ENCODE peak calls at places on chromosomes 3 and 15, in nine cellular contexts. M is GM23338, V is heart right ventricle, A is PC-9, U is pancreas, F is heart left ventricle, G is thyroid gland, K is transverse colon, Y is lung. S is an unnamed sample.

GRCh38 chr3:101091489-101091888 is 98.3 kb upstream of the ABI3BP start:
- DNase-seq in M (peak; percentile 60), V (no peak), A (no peak), U (no peak), F (no peak), G (no peak), K (no peak), Y (no peak), S (no peak)

GRCh38 chr15:58463815-58464697 is 32.3 kb downstream of the LIPC start:
- DNase-seq in M (no peak), V (no peak), A (no peak), U (no peak), F (no peak), G (no peak), K (no peak), Y (no peak), S (no peak)

GRCh38 chr3:172467170-172467824 is 19.0 kb upstream of the GHSR start:
- DNase-seq in M (no peak), V (no peak), A (peak; percentile 38), U (no peak), F (no peak), G (no peak), K (no peak), Y (no peak), S (no peak)

GRCh38 chr15:79257454-79257853 is 25.1 kb upstream of the ANKRD34C start:
- DNase-seq in M (no peak), V (no peak), A (no peak), U (no peak), F (no peak), G (no peak), K (no peak), Y (no peak), S (no peak)

GRCh38 chr3:154060606-154061380 is 60.4 kb upstream of the ARHGEF26 start:
- DNase-seq in M (peak; percentile 59), V (no peak), A (no peak), U (no peak), F (no peak), G (no peak), K (no peak), Y (no peak), S (no peak)

GRCh38 chr3:64343692-64344440 is 118.6 kb upstream of the PRICKLE2 start:
- DNase-seq in M (no peak), V (no peak), A (no peak), U (no peak), F (no peak), G (no peak), K (no peak), Y (no peak), S (no peak)

GRCh38 chr3:107894998-107895397 is 195.8 kb downstream of the CD47 start:
- DNase-seq in M (no peak), V (no peak), A (no peak), U (no peak), F (no peak), G (no peak), K (no peak), Y (no peak), S (no peak)

GRCh38 chr3:45381168-45381852 is 7.1 kb upstream of the LARS2 start:
- DNase-seq in M (peak; percentile 17), V (no peak), A (no peak), U (no peak), F (peak; percentile 41), G (no peak), K (peak; percentile 38), Y (no peak), S (peak; percentile 15)

GRCh38 chr3:42530073-42530472 is 27.6 kb downstream of the VIPR1 start:
- DNase-seq in M (no peak), V (no peak), A (no peak), U (no peak), F (no peak), G (no peak), K (no peak), Y (no peak), S (no peak)

GRCh38 chr15:31274496-31275330 is 51.9 kb upstream of the KLF13 start:
- DNase-seq in M (no peak), V (no peak), A (no peak), U (no peak), F (peak; percentile 14), G (no peak), K (no peak), Y (no peak), S (no peak)

GRCh38 chr15:92845109-92845508 is 55.0 kb upstream of the CHD2 start:
- DNase-seq in M (no peak), V (no peak), A (no peak), U (no peak), F (no peak), G (no peak), K (no peak), Y (no peak), S (no peak)

GRCh38 chr3:132659370-132660055 is at the start of gene ACAD11:
- DNase-seq in M (peak; percentile 75), V (peak; percentile 70), A (peak; percentile 69), U (peak; percentile 86), F (peak; percentile 80), G (peak; percentile 81), K (peak; percentile 70), Y (peak; percentile 82), S (peak; percentile 71)

GRCh38 chr3:33645060-33645841 is 72.8 kb downstream of the CLASP2 start:
- DNase-seq in M (peak; percentile 59), V (no peak), A (no peak), U (no peak), F (no peak), G (no peak), K (no peak), Y (no peak), S (no peak)

GRCh38 chr3:177190701-177191100 is 6.6 kb downstream of the TBL1XR1 start:
- DNase-seq in M (no peak), V (no peak), A (no peak), U (no peak), F (no peak), G (no peak), K (no peak), Y (no peak), S (no peak)

GRCh38 chr3:65914740-65915366 is 123.9 kb downstream of the MAGI1 start:
- DNase-seq in M (peak; percentile 41), V (no peak), A (no peak), U (no peak), F (no peak), G (no peak), K (no peak), Y (no peak), S (no peak)

GRCh38 chr3:188807002-188807401 is 364.8 kb upstream of the TPRG1 start:
- DNase-seq in M (peak; percentile 9), V (no peak), A (no peak), U (no peak), F (no peak), G (no peak), K (no peak), Y (no peak), S (no peak)

GRCh38 chr3:12155833-12156232 is 2.9 kb downstream of the TIMP4 start:
- DNase-seq in M (no peak), V (no peak), A (peak; percentile 59), U (no peak), F (no peak), G (no peak), K (no peak), Y (no peak), S (no peak)

DNA sequence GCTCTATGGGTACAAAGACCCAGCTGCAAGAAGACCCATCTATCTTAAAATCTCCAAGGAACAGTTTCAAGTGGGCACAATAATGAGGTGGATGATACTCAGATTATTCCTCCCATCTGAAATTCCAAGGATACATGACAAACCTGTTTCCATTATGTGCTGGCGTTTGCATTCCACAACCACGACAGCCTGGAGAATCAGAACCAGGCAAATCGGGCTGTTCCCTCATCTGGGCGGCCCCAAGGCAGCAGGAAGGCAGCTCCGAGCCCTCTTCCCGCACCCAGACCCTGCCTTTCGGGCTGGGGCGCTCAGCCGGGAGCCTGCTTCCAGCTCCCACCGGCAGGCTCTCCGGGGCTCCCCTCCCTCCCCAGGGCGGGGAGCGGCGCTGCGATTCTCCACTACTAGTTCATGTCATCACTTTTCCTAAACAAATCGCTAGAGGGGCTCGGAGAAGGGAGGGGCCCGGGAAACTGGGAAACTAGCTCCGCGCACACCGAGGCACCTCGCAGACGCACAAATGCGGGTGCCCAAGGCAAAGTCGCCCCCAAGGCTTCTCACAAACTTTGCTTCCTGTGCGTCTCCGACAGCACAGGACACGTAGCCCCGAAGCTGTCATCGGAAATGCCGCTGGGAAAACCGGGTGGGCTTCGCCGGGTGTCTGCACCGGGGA is at the start of gene MGLL:
- DNase-seq in M (peak; percentile 53), V (peak; percentile 55), A (peak; percentile 50), U (no peak), F (peak; percentile 60), G (peak; percentile 15), K (peak; percentile 59), Y (no peak), S (peak; percentile 49)
- H3K27me3 ChIP-seq in M (peaks cover 29% of the 10 kb centered on the region), V (no peaks in the 10 kb centered on the region), A (no peaks in the 10 kb centered on the region), U (no peaks in the 10 kb centered on the region), F (no peaks in the 10 kb centered on the region), G (no peaks in the 10 kb centered on the region), K (no peaks in the 10 kb centered on the region), Y (no peaks in the 10 kb centered on the region), S (no peaks in the 10 kb centered on the region)

DNA sequence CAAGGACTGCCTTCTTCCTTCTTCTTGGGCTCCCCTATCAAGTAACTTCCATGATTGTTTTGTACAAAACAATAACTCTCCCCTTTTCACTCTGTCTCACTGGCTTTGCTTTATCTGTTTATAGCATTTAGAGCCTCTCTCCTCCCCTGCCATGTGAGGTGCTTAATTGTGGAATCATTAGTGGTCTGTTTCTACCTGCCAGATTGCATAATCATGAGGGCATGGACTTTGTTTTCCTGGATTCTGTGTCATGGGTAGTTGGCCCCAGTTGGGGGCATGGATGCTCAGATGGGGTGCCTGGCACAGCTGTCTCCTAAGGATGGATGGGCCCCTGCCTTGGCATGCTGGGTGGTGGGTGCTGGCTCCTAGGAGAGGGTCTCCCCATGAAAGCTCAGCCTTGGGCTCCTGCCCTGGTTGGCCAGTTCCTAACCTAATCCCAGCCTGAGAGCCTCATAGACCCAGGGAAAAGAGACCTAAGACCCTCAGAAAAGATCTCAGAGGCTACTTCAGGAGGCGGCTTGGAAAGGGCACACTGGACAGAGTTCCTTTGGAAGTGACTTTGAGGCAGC is 8.0 kb upstream of the CTXND1 start:
- DNase-seq in M (no peak), V (no peak), A (no peak), U (no peak), F (no peak), G (no peak), K (no peak), Y (no peak), S (no peak)
- H3K27me3 ChIP-seq in M (no peaks in the 10 kb centered on the region), V (no peaks in the 10 kb centered on the region), A (peaks cover 74% of the 10 kb centered on the region), U (no peaks in the 10 kb centered on the region), F (peaks cover 18% of the 10 kb centered on the region), G (no peaks in the 10 kb centered on the region), K (peaks cover 38% of the 10 kb centered on the region), Y (no peaks in the 10 kb centered on the region), S (peaks cover 71% of the 10 kb centered on the region)

DNA sequence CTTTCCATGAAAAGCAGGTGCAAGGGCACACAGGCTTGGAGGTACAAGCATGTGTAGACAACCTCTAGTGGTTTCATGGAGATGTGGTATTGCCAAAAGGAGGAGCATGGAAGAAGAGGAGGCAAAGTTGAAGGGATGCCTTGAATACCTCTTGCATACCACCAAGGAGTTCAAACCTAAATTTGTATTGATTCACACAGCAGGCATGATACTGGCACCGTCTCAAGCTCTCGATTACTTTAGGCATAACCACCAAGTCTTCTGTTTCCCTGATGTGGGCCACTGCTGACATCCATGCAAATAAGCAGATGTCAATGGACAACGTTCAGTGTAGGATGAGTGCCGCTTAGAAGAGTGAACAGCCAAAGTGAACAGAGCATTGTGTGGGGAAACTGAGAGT is 87.1 kb downstream of the SCN11A start:
- DNase-seq in M (no peak), V (no peak), A (no peak), U (no peak), F (no peak), G (no peak), K (no peak), Y (no peak), S (no peak)
- H3K27me3 ChIP-seq in M (no peaks in the 10 kb centered on the region), V (no peaks in the 10 kb centered on the region), A (peaks cover 41% of the 10 kb centered on the region), U (no peaks in the 10 kb centered on the region), F (no peaks in the 10 kb centered on the region), G (no peaks in the 10 kb centered on the region), K (no peaks in the 10 kb centered on the region), Y (no peaks in the 10 kb centered on the region), S (no peaks in the 10 kb centered on the region)

GRCh38 chr3:181730934-181731333 is 19.2 kb downstream of the SOX2 start:
- DNase-seq in M (peak; percentile 55), V (no peak), A (no peak), U (no peak), F (no peak), G (no peak), K (no peak), Y (no peak), S (no peak)
- H3K27me3 ChIP-seq in M (peaks cover 62% of the 10 kb centered on the region), V (peaks cover 26% of the 10 kb centered on the region), A (peaks cover 21% of the 10 kb centered on the region), U (peaks cover 10% of the 10 kb centered on the region), F (peaks cover 78% of the 10 kb centered on the region), G (peaks cover 17% of the 10 kb centered on the region), K (peaks cover 67% of the 10 kb centered on the region), Y (no peaks in the 10 kb centered on the region), S (peaks cover 92% of the 10 kb centered on the region)